ENCODE peak calls at places on chromosomes 12 and 14, in six cellular contexts. One of them, this sample, is unnamed.

GRCh38 chr12:17097674-17098073 is 491.7 kb upstream of the LMO3 start:
- DNase-seq in cerebellar cortex: no peak
- DNase-seq in RWPE1: no peak
- DNase-seq in lower lobe of right lung: no peak
- DNase-seq in T-helper 2 cell: no peak
- DNase-seq in stimulated activated CD8-positive, alpha-beta memory T cell treated with anti-CD3 and anti-CD28 coated beads, Interleukin-4, amount 100 ng/mL, for 1 hour: no peak
- DNase-seq in this sample: no peak

GRCh38 chr14:61281186-61281676 is at the start of gene TMEM30B:
- DNase-seq in cerebellar cortex: no peak
- DNase-seq in RWPE1: peak; percentile 94
- DNase-seq in lower lobe of right lung: peak; percentile 92
- DNase-seq in T-helper 2 cell: no peak
- DNase-seq in stimulated activated CD8-positive, alpha-beta memory T cell treated with anti-CD3 and anti-CD28 coated beads, Interleukin-4, amount 100 ng/mL, for 1 hour: no peak
- DNase-seq in this sample: no peak

GRCh38 chr12:103936679-103937078 is 6.5 kb downstream of the HSP90B1 start:
- DNase-seq in cerebellar cortex: no peak
- DNase-seq in RWPE1: no peak
- DNase-seq in lower lobe of right lung: no peak
- DNase-seq in T-helper 2 cell: no peak
- DNase-seq in stimulated activated CD8-positive, alpha-beta memory T cell treated with anti-CD3 and anti-CD28 coated beads, Interleukin-4, amount 100 ng/mL, for 1 hour: no peak
- DNase-seq in this sample: no peak

GRCh38 chr14:22898302-22898894 is 15.4 kb downstream of the REM2 start:
- DNase-seq in cerebellar cortex: no peak
- DNase-seq in RWPE1: peak; percentile 70
- DNase-seq in lower lobe of right lung: no peak
- DNase-seq in T-helper 2 cell: no peak
- DNase-seq in stimulated activated CD8-positive, alpha-beta memory T cell treated with anti-CD3 and anti-CD28 coated beads, Interleukin-4, amount 100 ng/mL, for 1 hour: no peak
- DNase-seq in this sample: no peak

GRCh38 chr12:67472551-67472950 is 176.0 kb upstream of the DYRK2 start:
- DNase-seq in cerebellar cortex: peak; percentile 8
- DNase-seq in RWPE1: no peak
- DNase-seq in lower lobe of right lung: no peak
- DNase-seq in T-helper 2 cell: no peak
- DNase-seq in stimulated activated CD8-positive, alpha-beta memory T cell treated with anti-CD3 and anti-CD28 coated beads, Interleukin-4, amount 100 ng/mL, for 1 hour: no peak
- DNase-seq in this sample: no peak

GRCh38 chr12:42565633-42566032 is 23.9 kb downstream of the PRICKLE1 start:
- DNase-seq in cerebellar cortex: no peak
- DNase-seq in RWPE1: no peak
- DNase-seq in lower lobe of right lung: no peak
- DNase-seq in T-helper 2 cell: no peak
- DNase-seq in stimulated activated CD8-positive, alpha-beta memory T cell treated with anti-CD3 and anti-CD28 coated beads, Interleukin-4, amount 100 ng/mL, for 1 hour: no peak
- DNase-seq in this sample: no peak

GRCh38 chr14:91753501-91754128 is 21.7 kb upstream of the CATSPERB start:
- DNase-seq in cerebellar cortex: no peak
- DNase-seq in RWPE1: peak; percentile 12
- DNase-seq in lower lobe of right lung: no peak
- DNase-seq in T-helper 2 cell: no peak
- DNase-seq in stimulated activated CD8-positive, alpha-beta memory T cell treated with anti-CD3 and anti-CD28 coated beads, Interleukin-4, amount 100 ng/mL, for 1 hour: no peak
- DNase-seq in this sample: no peak

GRCh38 chr12:130959632-130960031 is 5.9 kb downstream of the ADGRD1 start:
- DNase-seq in cerebellar cortex: no peak
- DNase-seq in RWPE1: no peak
- DNase-seq in lower lobe of right lung: no peak
- DNase-seq in T-helper 2 cell: no peak
- DNase-seq in stimulated activated CD8-positive, alpha-beta memory T cell treated with anti-CD3 and anti-CD28 coated beads, Interleukin-4, amount 100 ng/mL, for 1 hour: no peak
- DNase-seq in this sample: no peak

GRCh38 chr12:575948-576612 is 87.2 kb downstream of the NINJ2 start:
- DNase-seq in cerebellar cortex: peak; percentile 62
- DNase-seq in RWPE1: peak; percentile 64
- DNase-seq in lower lobe of right lung: peak; percentile 89
- DNase-seq in T-helper 2 cell: peak; percentile 69
- DNase-seq in stimulated activated CD8-positive, alpha-beta memory T cell treated with anti-CD3 and anti-CD28 coated beads, Interleukin-4, amount 100 ng/mL, for 1 hour: peak; percentile 69
- DNase-seq in this sample: no peak

GRCh38 chr12:46523446-46523845 is 150.9 kb upstream of the SLC38A2 start:
- DNase-seq in cerebellar cortex: no peak
- DNase-seq in RWPE1: no peak
- DNase-seq in lower lobe of right lung: no peak
- DNase-seq in T-helper 2 cell: no peak
- DNase-seq in stimulated activated CD8-positive, alpha-beta memory T cell treated with anti-CD3 and anti-CD28 coated beads, Interleukin-4, amount 100 ng/mL, for 1 hour: no peak
- DNase-seq in this sample: no peak

GRCh38 chr12:116919706-116920485 is 9.1 kb downstream of the FBXW8 start:
- DNase-seq in cerebellar cortex: no peak
- DNase-seq in RWPE1: no peak
- DNase-seq in lower lobe of right lung: no peak
- DNase-seq in T-helper 2 cell: no peak
- DNase-seq in stimulated activated CD8-positive, alpha-beta memory T cell treated with anti-CD3 and anti-CD28 coated beads, Interleukin-4, amount 100 ng/mL, for 1 hour: no peak
- DNase-seq in this sample: no peak

GRCh38 chr12:109544955-109545531 is 28.3 kb downstream of the MMAB start:
- DNase-seq in cerebellar cortex: no peak
- DNase-seq in RWPE1: peak; percentile 23
- DNase-seq in lower lobe of right lung: no peak
- DNase-seq in T-helper 2 cell: no peak
- DNase-seq in stimulated activated CD8-positive, alpha-beta memory T cell treated with anti-CD3 and anti-CD28 coated beads, Interleukin-4, amount 100 ng/mL, for 1 hour: no peak
- DNase-seq in this sample: no peak

GRCh38 chr14:73462078-73462715 is 3.9 kb upstream of the NUMB start:
- DNase-seq in cerebellar cortex: peak; percentile 98
- DNase-seq in RWPE1: no peak
- DNase-seq in lower lobe of right lung: peak; percentile 69
- DNase-seq in T-helper 2 cell: no peak
- DNase-seq in stimulated activated CD8-positive, alpha-beta memory T cell treated with anti-CD3 and anti-CD28 coated beads, Interleukin-4, amount 100 ng/mL, for 1 hour: no peak
- DNase-seq in this sample: no peak

GRCh38 chr14:96393292-96393691 is 1.4 kb downstream of the AK7 start:
- DNase-seq in cerebellar cortex: peak; percentile 3
- DNase-seq in RWPE1: no peak
- DNase-seq in lower lobe of right lung: no peak
- DNase-seq in T-helper 2 cell: no peak
- DNase-seq in stimulated activated CD8-positive, alpha-beta memory T cell treated with anti-CD3 and anti-CD28 coated beads, Interleukin-4, amount 100 ng/mL, for 1 hour: no peak
- DNase-seq in this sample: no peak

GRCh38 chr14:96363751-96364336 is 518 bp downstream of the GSKIP start:
- DNase-seq in cerebellar cortex: peak; percentile 29
- DNase-seq in RWPE1: peak; percentile 36
- DNase-seq in lower lobe of right lung: peak; percentile 63
- DNase-seq in T-helper 2 cell: peak; percentile 23
- DNase-seq in stimulated activated CD8-positive, alpha-beta memory T cell treated with anti-CD3 and anti-CD28 coated beads, Interleukin-4, amount 100 ng/mL, for 1 hour: peak; percentile 13
- DNase-seq in this sample: no peak

GRCh38 chr12:93777249-93777648 is 100.1 kb downstream of the CRADD start:
- DNase-seq in cerebellar cortex: peak; percentile 26
- DNase-seq in RWPE1: no peak
- DNase-seq in lower lobe of right lung: no peak
- DNase-seq in T-helper 2 cell: no peak
- DNase-seq in stimulated activated CD8-positive, alpha-beta memory T cell treated with anti-CD3 and anti-CD28 coated beads, Interleukin-4, amount 100 ng/mL, for 1 hour: no peak
- DNase-seq in this sample: no peak